ENCODE peak calls at places on chromosomes 16 and 17, in six cellular contexts. H is DND-41, F is cardiac muscle cell, D is IMR-90, T is heart left ventricle, Z is choroid plexus epithelial cell. C is an unnamed sample.

GRCh38 chr17:31609331-31609730 is 217.9 kb downstream of the RAB11FIP4 start:
- DNase-seq in H (no peak), F (no peak), D (no peak), T (no peak), Z (no peak), C (no peak)

GRCh38 chr16:77409311-77409710 is 25.5 kb downstream of the ADAMTS18 start:
- DNase-seq in H (no peak), F (no peak), D (no peak), T (no peak), Z (no peak), C (no peak)

GRCh38 chr16:69721441-69721957 is 4.9 kb downstream of the NQO1 start:
- DNase-seq in H (no peak), F (no peak), D (no peak), T (no peak), Z (no peak), C (no peak)

GRCh38 chr17:68019336-68019674 is 16.2 kb upstream of the KPNA2 start:
- DNase-seq in H (no peak), F (no peak), D (no peak), T (no peak), Z (no peak), C (no peak)

GRCh38 chr17:41131979-41132378 is 8.0 kb upstream of the KRTAP4-12 start:
- DNase-seq in H (no peak), F (no peak), D (peak; percentile 67), T (no peak), Z (peak; percentile 26), C (no peak)

GRCh38 chr17:550776-551175 is 163.9 kb downstream of the VPS53 start:
- DNase-seq in H (no peak), F (no peak), D (peak; percentile 24), T (no peak), Z (peak; percentile 13), C (no peak)

GRCh38 chr16:87431926-87432325 is 39.8 kb downstream of the MAP1LC3B start:
- DNase-seq in H (no peak), F (peak; percentile 57), D (peak; percentile 94), T (no peak), Z (peak; percentile 91), C (peak; percentile 66)

GRCh38 chr16:80940069-80940856 is 66.4 kb downstream of the CMC2 start:
- DNase-seq in H (no peak), F (no peak), D (peak; percentile 15), T (no peak), Z (no peak), C (no peak)

GRCh38 chr17:46198233-46198632 is 5.0 kb upstream of the KANSL1 start:
- DNase-seq in H (no peak), F (no peak), D (no peak), T (no peak), Z (no peak), C (no peak)

GRCh38 chr16:728131-728889 is 1.4 kb downstream of the HAGHL start:
- DNase-seq in H (no peak), F (peak; percentile 82), D (peak; percentile 78), T (peak; percentile 70), Z (peak; percentile 86), C (peak; percentile 73)

GRCh38 chr16:17058471-17058870 is 412.3 kb downstream of the XYLT1 start:
- DNase-seq in H (no peak), F (no peak), D (no peak), T (no peak), Z (no peak), C (no peak)

GRCh38 chr17:57453841-57454240 is 197.5 kb downstream of the MSI2 start:
- DNase-seq in H (peak; percentile 76), F (no peak), D (no peak), T (no peak), Z (no peak), C (no peak)

GRCh38 chr16:52976539-52977167 is 76.0 kb downstream of the CHD9NB start:
- DNase-seq in H (no peak), F (peak; percentile 51), D (peak; percentile 22), T (no peak), Z (peak; percentile 43), C (peak; percentile 61)

GRCh38 chr16:3578610-3579551 is 1.7 kb upstream of the NLRC3 start:
- DNase-seq in H (peak; percentile 88), F (no peak), D (no peak), T (no peak), Z (no peak), C (no peak)

GRCh38 chr17:38354466-38354865 is 2.8 kb downstream of the SOCS7 start:
- DNase-seq in H (no peak), F (no peak), D (no peak), T (no peak), Z (no peak), C (no peak)

GRCh38 chr17:82930043-82930923 is 90.5 kb upstream of the ZNF750 start:
- DNase-seq in H (no peak), F (no peak), D (no peak), T (peak; percentile 14), Z (no peak), C (no peak)

GRCh38 chr16:3580271-3580670 is 3.1 kb upstream of the NLRC3 start:
- DNase-seq in H (peak; percentile 25), F (no peak), D (no peak), T (no peak), Z (no peak), C (no peak)

GRCh38 chr16:25012525-25012991 is 2.6 kb downstream of the ARHGAP17 start:
- DNase-seq in H (no peak), F (peak; percentile 52), D (peak; percentile 76), T (no peak), Z (peak; percentile 87), C (peak; percentile 59)

GRCh38 chr16:68252383-68252782 is 7.2 kb downstream of the PLA2G15 start:
- DNase-seq in H (no peak), F (no peak), D (no peak), T (no peak), Z (no peak), C (no peak)

GRCh38 chr17:6775871-6776405 is at the start of gene FBXO39:
- DNase-seq in H (no peak), F (peak; percentile 24), D (no peak), T (no peak), Z (no peak), C (peak; percentile 11)

GRCh38 chr17:42660692-42661345 is 1.7 kb downstream of the TUBG2 start:
- DNase-seq in H (no peak), F (peak; percentile 57), D (peak; percentile 72), T (no peak), Z (peak; percentile 45), C (peak; percentile 58)
- H3K4me3 ChIP-seq in H (no peak overlapping the region), F (no peak overlapping the region), D (no peak overlapping the region), T (no peak overlapping the region), Z (no peak overlapping the region), C (peak overlapping the region; percentile 13)

DNA sequence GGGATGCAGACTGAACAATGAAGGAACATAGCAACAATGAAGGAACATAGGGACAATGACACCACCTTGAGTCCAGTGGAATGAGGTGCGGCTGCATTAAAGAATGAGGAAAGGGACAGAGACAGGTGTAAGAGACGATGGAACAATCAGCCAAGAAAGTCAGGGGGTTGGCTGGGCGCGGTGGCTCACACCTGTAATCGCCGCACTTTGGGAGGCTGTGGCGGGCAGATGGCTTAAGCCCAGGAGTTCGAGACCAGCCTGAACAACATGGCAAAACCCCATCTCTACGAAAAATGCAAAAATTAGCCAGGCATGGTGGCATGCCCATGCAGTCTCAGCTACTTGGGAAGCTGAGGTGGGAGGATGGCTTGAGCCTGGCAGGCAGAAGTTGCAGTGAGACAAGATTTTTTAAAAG is 13.6 kb upstream of the CBFB start:
- DNase-seq in H (no peak), F (no peak), D (no peak), T (no peak), Z (no peak), C (no peak)
- TF ChIP-seq CTCF in H (peak; percentile 42), F (no peak), D (no peak), T (no peak), Z (peak; percentile 25), C (peak; percentile 2)

DNA sequence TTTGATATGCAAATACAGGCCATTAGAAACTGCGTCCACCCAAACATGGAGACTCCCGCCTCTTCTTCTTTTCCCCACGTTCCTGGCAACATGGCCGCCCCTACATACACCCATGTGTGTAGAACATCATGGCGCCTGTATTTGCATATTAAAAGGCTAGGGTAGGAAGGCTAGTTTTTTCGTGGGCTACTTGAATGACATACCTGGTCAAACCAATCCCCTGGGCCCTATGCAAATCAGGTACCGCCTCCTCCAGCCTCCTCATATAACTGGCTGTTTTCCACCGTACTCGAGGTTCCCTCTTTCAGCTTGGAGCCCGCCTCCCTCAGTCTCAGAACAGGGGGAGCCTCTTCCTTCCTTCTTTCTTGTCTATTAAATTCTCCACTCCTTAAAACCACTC is 840 bp upstream of the CD300LB start:
- DNase-seq in H (peak; percentile 3), F (no peak), D (no peak), T (peak; percentile 64), Z (no peak), C (no peak)
- H3K4me3 ChIP-seq in H (no peak overlapping the region), F (no peak overlapping the region), D (no peak overlapping the region), T (no peak overlapping the region), Z (no peak overlapping the region), C (no peak overlapping the region)

GRCh38 chr17:29933379-29933778 is 3.4 kb upstream of the SSH2 start:
- DNase-seq in H (no peak), F (peak; percentile 66), D (peak; percentile 43), T (no peak), Z (peak; percentile 67), C (peak; percentile 67)
- TF ChIP-seq CTCF in H (no peak), F (peak; percentile 59), D (peak; percentile 53), T (no peak), Z (peak; percentile 63), C (peak; percentile 67)

DNA sequence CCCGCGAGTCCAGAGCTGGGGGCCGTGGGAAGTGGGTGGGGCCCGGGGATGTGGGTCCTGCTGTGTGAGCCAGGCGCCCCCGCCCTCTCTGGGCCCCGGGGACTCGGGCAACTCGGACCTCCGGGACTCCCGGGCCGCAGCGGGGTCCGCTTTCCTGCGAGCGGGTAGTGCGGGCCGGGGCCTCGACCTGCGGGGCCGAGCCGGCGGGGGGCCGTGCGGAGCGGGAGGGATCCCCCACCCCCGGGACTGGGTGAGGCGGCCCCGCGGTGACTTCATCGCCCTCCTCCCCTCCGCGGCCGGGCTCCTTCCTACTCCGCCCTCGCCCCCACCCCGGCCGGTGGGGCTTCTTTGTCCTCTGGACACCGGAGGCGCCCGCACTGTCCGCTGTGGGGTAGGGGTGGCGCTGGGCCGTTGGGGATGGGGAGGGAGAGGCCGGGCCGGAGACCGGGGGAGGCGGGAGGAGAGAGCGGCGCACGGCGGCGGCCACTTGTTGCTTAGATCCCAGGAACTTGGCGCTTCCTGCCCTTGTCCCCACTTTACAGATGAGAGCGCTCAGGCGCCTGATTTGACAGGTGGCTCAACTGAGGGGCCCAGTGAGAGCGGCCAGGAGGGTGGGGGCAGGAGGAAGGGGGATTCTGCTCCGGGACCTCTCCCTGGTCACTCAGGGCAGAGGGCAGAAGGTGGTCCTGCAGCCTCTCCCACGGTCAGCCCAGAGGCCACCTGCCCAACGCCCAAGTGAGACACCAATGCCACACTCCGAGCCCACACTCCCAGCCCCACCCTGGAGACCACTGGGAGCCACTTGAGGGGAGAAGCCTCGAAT is 884 bp downstream of the CMTM3 start:
- DNase-seq in H (peak; percentile 56), F (peak; percentile 45), D (peak; percentile 34), T (peak; percentile 81), Z (peak; percentile 38), C (peak; percentile 28)
- H3K4me3 ChIP-seq in H (peak overlapping the region; percentile 72), F (peak overlapping the region; percentile 79), D (peak overlapping the region; percentile 74), T (peak overlapping the region; percentile 67), Z (peak overlapping the region; percentile 74), C (peak overlapping the region; percentile 68)

GRCh38 chr16:66382171-66382965 is 15.9 kb downstream of the CDH5 start:
- DNase-seq in H (no peak), F (peak; percentile 63), D (peak; percentile 92), T (peak; percentile 50), Z (peak; percentile 63), C (peak; percentile 88)
- TF ChIP-seq CTCF in H (no peak), F (peak; percentile 7), D (no peak), T (no peak), Z (no peak), C (peak; percentile 6)

GRCh38 chr17:12568358-12569251 is 97.1 kb upstream of the MYOCD start:
- DNase-seq in H (no peak), F (no peak), D (no peak), T (no peak), Z (peak; percentile 17), C (no peak)
- H3K4me3 ChIP-seq in H (no peak overlapping the region), F (no peak overlapping the region), D (no peak overlapping the region), T (no peak overlapping the region), Z (no peak overlapping the region), C (no peak overlapping the region)